ENCODE peak calls at places on chromosomes 12 and 14, in six cellular contexts. C is C1 segment of cervical spinal cord; L is activated T-cell treated with anti-CD3 and anti-CD28 coated beads for 1 hour; Y is stimulated activated CD4-positive, alpha-beta T cell treated with anti-CD3 and anti-CD28 coated beads, TNF-alpha, amount 100 ng/mL, for 4 hours; V is fibroblast of the conjunctiva; Q is iPS-NIHi11. M is an unnamed sample.

GRCh38 chr12:110744697-110745264 is 2.1 kb upstream of the PPP1CC start:
- DNase-seq in C (no peak), L (no peak), Y (no peak), V (no peak), Q (no peak), M (no peak)

GRCh38 chr12:130429656-130430505 is 92.2 kb downstream of the PIWIL1 start:
- DNase-seq in C (no peak), L (no peak), Y (no peak), V (no peak), Q (no peak), M (no peak)

GRCh38 chr12:63404611-63405010 is 253.6 kb upstream of the AVPR1A start:
- DNase-seq in C (no peak), L (no peak), Y (no peak), V (no peak), Q (no peak), M (no peak)

GRCh38 chr14:71086571-71086970 is 179.3 kb downstream of the PCNX1 start:
- DNase-seq in C (no peak), L (no peak), Y (no peak), V (no peak), Q (no peak), M (no peak)

GRCh38 chr14:30580616-30581282 is 21.8 kb downstream of the G2E3 start:
- DNase-seq in C (no peak), L (no peak), Y (no peak), V (no peak), Q (no peak), M (no peak)

GRCh38 chr14:24430682-24431568 is 1.2 kb downstream of the KHNYN start:
- DNase-seq in C (no peak), L (peak), Y (peak), V (peak), Q (no peak), M (no peak)

GRCh38 chr12:5912437-5913334 is 32.4 kb downstream of the ANO2 start:
- DNase-seq in C (no peak), L (no peak), Y (no peak), V (no peak), Q (peak), M (no peak)

GRCh38 chr14:22976620-22977433 is 5.5 kb downstream of the AJUBA start:
- DNase-seq in C (no peak), L (no peak), Y (no peak), V (peak), Q (no peak), M (no peak)

GRCh38 chr12:613996-614726 is 49.1 kb downstream of the NINJ2 start:
- DNase-seq in C (no peak), L (no peak), Y (no peak), V (no peak), Q (peak), M (no peak)

GRCh38 chr14:75119056-75119455 is 7.8 kb downstream of the NEK9 start:
- DNase-seq in C (no peak), L (no peak), Y (no peak), V (no peak), Q (no peak), M (no peak)

GRCh38 chr14:63273717-63274673 is 44.7 kb downstream of the GPHB5 start:
- DNase-seq in C (no peak), L (no peak), Y (no peak), V (no peak), Q (no peak), M (no peak)

GRCh38 chr12:42759622-42760273 is 170.2 kb upstream of the PRICKLE1 start:
- DNase-seq in C (no peak), L (no peak), Y (no peak), V (peak), Q (peak), M (no peak)

GRCh38 chr12:43571885-43572284 is 19.9 kb upstream of the ADAMTS20 start:
- DNase-seq in C (no peak), L (no peak), Y (no peak), V (no peak), Q (no peak), M (no peak)

GRCh38 chr14:24172871-24173281 is 996 bp downstream of the REC8 start:
- DNase-seq in C (no peak), L (no peak), Y (no peak), V (no peak), Q (no peak), M (no peak)

GRCh38 chr14:50237448-50237847 is 6.1 kb upstream of the SOS2 start:
- DNase-seq in C (no peak), L (no peak), Y (no peak), V (no peak), Q (no peak), M (no peak)

GRCh38 chr14:100593751-100594624 is 6.8 kb upstream of the BEGAIN start:
- DNase-seq in C (no peak), L (no peak), Y (no peak), V (no peak), Q (no peak), M (no peak)

GRCh38 chr12:11663128-11663527 is 13.7 kb downstream of the ETV6 start:
- DNase-seq in C (no peak), L (no peak), Y (no peak), V (no peak), Q (no peak), M (no peak)

GRCh38 chr14:55272922-55273321 is 1.7 kb downstream of the FBXO34 start:
- DNase-seq in C (no peak), L (no peak), Y (no peak), V (no peak), Q (no peak), M (no peak)

GRCh38 chr14:68864301-68864810 is 71.5 kb upstream of the ZFP36L1 start:
- DNase-seq in C (no peak), L (no peak), Y (no peak), V (no peak), Q (no peak), M (no peak)

GRCh38 chr12:51524386-51524901 is 66.6 kb upstream of the SCN8A start:
- DNase-seq in C (no peak), L (no peak), Y (no peak), V (no peak), Q (no peak), M (no peak)

GRCh38 chr12:89731064-89731463 is 22.4 kb upstream of the ATP2B1 start:
- DNase-seq in C (no peak), L (no peak), Y (no peak), V (no peak), Q (no peak), M (no peak)

GRCh38 chr14:64591809-64592208 is 42.0 kb downstream of the PPP1R36 start:
- DNase-seq in C (no peak), L (no peak), Y (no peak), V (no peak), Q (no peak), M (no peak)

M was measured in HCT116.